ENCODE peak calls at places on chromosomes 2 and 18, in seven cellular contexts. P, S, R, Y, E, W and L are unnamed samples.

GRCh38 chr2:31324000-31324633 is 90.2 kb downstream of the EHD3 start:
- ATAC-seq in P (no peak), S (no peak), R (peak), Y (no peak), E (no peak), W (peak), L (no peak)

GRCh38 chr2:127891806-127892205 is 6.0 kb upstream of the AMMECR1L start:
- ATAC-seq in P (no peak), S (no peak), R (no peak), Y (no peak), E (no peak), W (no peak), L (no peak)

GRCh38 chr2:68318686-68319396 is 908 bp downstream of the CNRIP1 start:
- ATAC-seq in P (peak), S (peak), R (peak), Y (peak), E (peak), W (no peak), L (peak)

GRCh38 chr2:239238839-239239606 is 161.8 kb downstream of the HDAC4 start:
- ATAC-seq in P (no peak), S (no peak), R (peak), Y (no peak), E (no peak), W (no peak), L (no peak)

GRCh38 chr2:194867328-194867727 is 789.7 kb upstream of the SLC39A10 start:
- ATAC-seq in P (no peak), S (no peak), R (peak), Y (peak), E (no peak), W (no peak), L (no peak)

GRCh38 chr2:2271471-2271941 is 59.6 kb downstream of the MYT1L start:
- ATAC-seq in P (no peak), S (peak), R (peak), Y (no peak), E (peak), W (no peak), L (peak)

GRCh38 chr2:121519732-121520640 is 10.7 kb upstream of the RNU4ATAC start:
- ATAC-seq in P (no peak), S (peak), R (no peak), Y (peak), E (peak), W (no peak), L (no peak)

GRCh38 chr2:144217853-144218633 is 301.9 kb downstream of the ZEB2 start:
- ATAC-seq in P (no peak), S (no peak), R (peak), Y (no peak), E (no peak), W (no peak), L (no peak)

GRCh38 chr2:226508683-226509082 is 290.9 kb downstream of the IRS1 start:
- ATAC-seq in P (no peak), S (no peak), R (no peak), Y (no peak), E (no peak), W (no peak), L (no peak)

GRCh38 chr2:3151153-3151918 is 226.3 kb downstream of the EIPR1 start:
- ATAC-seq in P (no peak), S (no peak), R (no peak), Y (no peak), E (no peak), W (no peak), L (no peak)

GRCh38 chr18:4510709-4511108 is 55.6 kb upstream of the DLGAP1 start:
- ATAC-seq in P (no peak), S (no peak), R (peak), Y (peak), E (peak), W (no peak), L (peak)

GRCh38 chr2:189874571-189875320 is 90.5 kb downstream of the PMS1 start:
- ATAC-seq in P (no peak), S (no peak), R (peak), Y (no peak), E (no peak), W (no peak), L (no peak)

GRCh38 chr2:57954020-57954419 is 92.6 kb upstream of the VRK2 start:
- ATAC-seq in P (no peak), S (no peak), R (no peak), Y (no peak), E (no peak), W (no peak), L (no peak)

GRCh38 chr2:31227110-31227509 is 6.8 kb upstream of the EHD3 start:
- ATAC-seq in P (no peak), S (no peak), R (no peak), Y (no peak), E (no peak), W (no peak), L (no peak)

GRCh38 chr18:5693637-5694175 is 149.9 kb upstream of the EPB41L3 start:
- ATAC-seq in P (no peak), S (peak), R (no peak), Y (no peak), E (peak), W (no peak), L (peak)

GRCh38 chr2:217650229-217650628 is 352.6 kb downstream of the TNS1 start:
- ATAC-seq in P (no peak), S (no peak), R (peak), Y (no peak), E (no peak), W (no peak), L (no peak)

GRCh38 chr2:215911686-215912085 is 101.7 kb downstream of the MREG start:
- ATAC-seq in P (no peak), S (no peak), R (no peak), Y (no peak), E (no peak), W (no peak), L (no peak)

GRCh38 chr2:215917953-215918620 is 95.3 kb downstream of the MREG start:
- ATAC-seq in P (no peak), S (no peak), R (no peak), Y (no peak), E (no peak), W (no peak), L (no peak)

GRCh38 chr2:215912299-215912842 is 101.0 kb downstream of the MREG start:
- ATAC-seq in P (no peak), S (no peak), R (no peak), Y (no peak), E (no peak), W (no peak), L (no peak)

GRCh38 chr2:215914067-215914776 is 99.1 kb downstream of the MREG start:
- ATAC-seq in P (no peak), S (no peak), R (no peak), Y (no peak), E (no peak), W (no peak), L (no peak)

GRCh38 chr2:215914777-215915165 is 98.6 kb downstream of the MREG start:
- ATAC-seq in P (no peak), S (no peak), R (no peak), Y (no peak), E (no peak), W (no peak), L (no peak)
- H3K4me3 ChIP-seq in P (no peak), S (no peak), R (no peak), Y (no peak), E (no peak), W (no peak), L (no peak)

GRCh38 chr2:100906679-100907078 is 86.7 kb downstream of the NPAS2 start:
- ATAC-seq in P (no peak), S (no peak), R (no peak), Y (no peak), E (no peak), W (no peak), L (no peak)
- H3K4me3 ChIP-seq in P (no peak), S (no peak), R (no peak), Y (no peak), E (no peak), W (no peak), L (no peak)

GRCh38 chr2:56113571-56113970 is 70.2 kb upstream of the CCDC85A start:
- ATAC-seq in P (no peak), S (no peak), R (no peak), Y (no peak), E (no peak), W (no peak), L (no peak)

GRCh38 chr2:56121995-56122394 is 61.8 kb upstream of the CCDC85A start:
- ATAC-seq in P (no peak), S (no peak), R (no peak), Y (peak), E (no peak), W (no peak), L (no peak)

GRCh38 chr2:56123538-56123937 is 60.3 kb upstream of the CCDC85A start:
- ATAC-seq in P (no peak), S (no peak), R (no peak), Y (no peak), E (no peak), W (no peak), L (no peak)

GRCh38 chr2:56118474-56118873 is 65.3 kb upstream of the CCDC85A start:
- ATAC-seq in P (no peak), S (no peak), R (no peak), Y (no peak), E (no peak), W (no peak), L (no peak)

GRCh38 chr2:56117764-56118163 is 66.0 kb upstream of the CCDC85A start:
- ATAC-seq in P (no peak), S (no peak), R (no peak), Y (no peak), E (no peak), W (no peak), L (no peak)
- H3K4me3 ChIP-seq in P (no peak), S (no peak), R (no peak), Y (no peak), E (no peak), W (no peak), L (no peak)

DNA sequence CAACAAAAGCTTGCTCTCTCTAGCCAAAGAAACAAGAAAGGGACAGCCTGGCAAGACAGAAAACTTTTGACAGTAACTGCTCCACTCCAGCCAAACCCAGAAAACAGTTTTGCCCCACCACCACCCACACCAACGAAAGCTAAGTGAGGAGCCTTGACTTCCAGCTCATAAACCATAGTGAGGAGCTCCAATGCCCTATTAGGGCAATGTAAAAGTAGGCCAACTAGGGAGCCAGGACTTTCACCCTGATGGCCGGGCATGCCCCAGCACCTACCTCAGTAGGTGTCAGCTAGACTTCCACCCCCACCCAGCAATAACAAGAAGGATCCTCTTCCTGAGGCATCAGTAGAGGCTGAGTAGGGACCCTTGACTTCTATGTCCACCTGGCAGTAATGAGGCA is 35.4 kb downstream of the PELI1 start:
- ATAC-seq in P (no peak), S (no peak), R (peak), Y (no peak), E (no peak), W (no peak), L (no peak)
- H3K4me3 ChIP-seq in P (no peak), S (no peak), R (no peak), Y (no peak), E (no peak), W (peak), L (no peak)

GRCh38 chr2:191740776-191741175 is 62.8 kb downstream of the NABP1 start:
- ATAC-seq in P (no peak), S (no peak), R (no peak), Y (no peak), E (no peak), W (no peak), L (no peak)

GRCh38 chr2:191738667-191739066 is 60.7 kb downstream of the NABP1 start:
- ATAC-seq in P (no peak), S (no peak), R (no peak), Y (no peak), E (no peak), W (no peak), L (no peak)

GRCh38 chr2:191739194-191739593 is 61.3 kb downstream of the NABP1 start:
- ATAC-seq in P (no peak), S (no peak), R (no peak), Y (no peak), E (no peak), W (no peak), L (no peak)

GRCh38 chr2:191740016-191740419 is 62.1 kb downstream of the NABP1 start:
- ATAC-seq in P (no peak), S (no peak), R (no peak), Y (peak), E (no peak), W (peak), L (no peak)

DNA sequence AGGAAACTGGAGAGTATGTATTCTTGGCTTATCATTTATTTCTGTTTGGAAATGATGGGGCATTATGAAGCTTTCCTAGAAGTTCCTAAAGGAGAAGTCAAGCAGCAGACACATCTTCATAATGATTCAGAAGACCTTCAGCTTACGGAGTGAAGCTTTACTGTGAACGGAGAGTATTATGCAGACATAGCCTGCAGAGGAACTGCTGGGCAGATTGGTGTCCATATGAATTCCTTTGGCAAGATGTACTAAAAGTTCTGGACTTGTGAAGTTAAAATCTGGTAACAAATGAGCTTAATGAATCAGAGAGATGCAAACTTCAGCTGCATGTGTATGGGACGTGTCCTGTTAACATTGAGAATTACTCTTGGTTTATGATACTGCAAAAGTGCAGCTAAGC is 60.1 kb downstream of the NABP1 start:
- ATAC-seq in P (no peak), S (no peak), R (no peak), Y (no peak), E (no peak), W (no peak), L (no peak)
- H3K4me3 ChIP-seq in P (no peak), S (no peak), R (no peak), Y (no peak), E (no peak), W (no peak), L (no peak)

GRCh38 chr2:174337337-174338154 is 2.8 kb downstream of the SP9 start:
- ATAC-seq in P (no peak), S (no peak), R (no peak), Y (no peak), E (no peak), W (no peak), L (peak)

GRCh38 chr2:174338626-174339570 is 4.1 kb downstream of the SP9 start:
- ATAC-seq in P (no peak), S (no peak), R (no peak), Y (no peak), E (no peak), W (no peak), L (no peak)

GRCh38 chr2:174336403-174337336 is 1.9 kb downstream of the SP9 start:
- ATAC-seq in P (no peak), S (peak), R (peak), Y (peak), E (peak), W (peak), L (no peak)

GRCh38 chr2:174339571-174339966 is 4.8 kb downstream of the SP9 start:
- ATAC-seq in P (no peak), S (no peak), R (no peak), Y (no peak), E (no peak), W (no peak), L (no peak)

GRCh38 chr2:174338155-174338495 is 3.4 kb downstream of the SP9 start:
- ATAC-seq in P (no peak), S (no peak), R (no peak), Y (no peak), E (no peak), W (no peak), L (no peak)
- H3K4me3 ChIP-seq in P (no peak), S (no peak), R (no peak), Y (no peak), E (peak), W (peak), L (no peak)